ENCODE peak calls at places on chromosomes 6 and 20, in four cellular contexts. X, S, I and R are unnamed samples.
A peak's percentile ranks its signal among the peaks of the same experiment; 100 is the strongest.

GRCh38 chr6:155050311-155050710 is 55.2 kb downstream of the TIAM2 start:
- DNase-seq in X (no peak), S (peak; percentile 4), I (peak; percentile 27), R (no peak)

GRCh38 chr6:35906499-35906846 is 14.4 kb downstream of the SRPK1 start:
- DNase-seq in X (no peak), S (no peak), I (no peak), R (no peak)

GRCh38 chr6:1378224-1379025 is 11.0 kb upstream of the FOXF2 start:
- DNase-seq in X (no peak), S (no peak), I (no peak), R (no peak)

GRCh38 chr6:83231146-83231545 is 38.0 kb downstream of the RWDD2A start:
- DNase-seq in X (no peak), S (no peak), I (no peak), R (no peak)

GRCh38 chr6:21893778-21894177 is 300.2 kb downstream of the SOX4 start:
- DNase-seq in X (no peak), S (no peak), I (no peak), R (no peak)

GRCh38 chr6:86536121-86536520 is 401.2 kb upstream of the HTR1E start:
- DNase-seq in X (no peak), S (no peak), I (no peak), R (no peak)

GRCh38 chr6:13422601-13423247 is 64.7 kb downstream of the GFOD1 start:
- DNase-seq in X (no peak), S (no peak), I (no peak), R (peak; percentile 89)

GRCh38 chr6:150079604-150080003 is 10.7 kb upstream of the ULBP3 start:
- DNase-seq in X (no peak), S (no peak), I (no peak), R (no peak)

GRCh38 chr6:11609324-11610071 is 71.9 kb downstream of the TMEM170B start:
- DNase-seq in X (no peak), S (no peak), I (no peak), R (no peak)

GRCh38 chr6:138371720-138372119 is 6.0 kb upstream of the SMIM28 start:
- DNase-seq in X (no peak), S (no peak), I (no peak), R (no peak)

GRCh38 chr6:16832027-16832688 is 70.9 kb upstream of the ATXN1 start:
- DNase-seq in X (no peak), S (no peak), I (no peak), R (no peak)

GRCh38 chr20:24697411-24697810 is 228.0 kb downstream of the SYNDIG1 start:
- DNase-seq in X (no peak), S (peak; percentile 24), I (no peak), R (no peak)

GRCh38 chr6:50145125-50145524 is 95.4 kb upstream of the DEFB112 start:
- DNase-seq in X (peak; percentile 11), S (no peak), I (no peak), R (no peak)

GRCh38 chr6:107670792-107671199 is 153.3 kb downstream of the SCML4 start:
- DNase-seq in X (no peak), S (no peak), I (peak; percentile 66), R (no peak)

GRCh38 chr6:126657556-126658129 is 317.7 kb downstream of the CENPW start:
- DNase-seq in X (peak; percentile 20), S (no peak), I (no peak), R (peak; percentile 9)

GRCh38 chr6:115591973-115592486 is 468.7 kb downstream of the FRK start:
- DNase-seq in X (no peak), S (no peak), I (no peak), R (no peak)

GRCh38 chr6:37285861-37286311 is 27.9 kb upstream of the TMEM217 start:
- DNase-seq in X (no peak), S (no peak), I (no peak), R (no peak)

GRCh38 chr6:151209071-151209831 is 30.5 kb upstream of the AKAP12 start:
- DNase-seq in X (peak; percentile 24), S (no peak), I (no peak), R (no peak)

GRCh38 chr6:83273596-83273995 is 80.4 kb downstream of the RWDD2A start:
- DNase-seq in X (no peak), S (no peak), I (no peak), R (no peak)

GRCh38 chr6:17227403-17227802 is 53.8 kb upstream of the RBM24 start:
- DNase-seq in X (no peak), S (no peak), I (no peak), R (no peak)

GRCh38 chr6:100344761-100345160 is 120.0 kb downstream of the SIM1 start:
- DNase-seq in X (no peak), S (no peak), I (no peak), R (no peak)

GRCh38 chr6:6700421-6700820 is 111.9 kb downstream of the LY86 start:
- DNase-seq in X (no peak), S (no peak), I (no peak), R (no peak)

GRCh38 chr6:53673138-53673801 is 7.7 kb upstream of the KLHL31 start:
- DNase-seq in X (peak; percentile 71), S (no peak), I (no peak), R (no peak)

GRCh38 chr20:50041238-50041915 is 58.6 kb downstream of the SNAI1 start:
- DNase-seq in X (no peak), S (no peak), I (no peak), R (no peak)

GRCh38 chr6:71383891-71384489 is 95.4 kb downstream of the OGFRL1 start:
- DNase-seq in X (peak; percentile 15), S (no peak), I (no peak), R (no peak)

GRCh38 chr6:136228811-136229210 is 21.3 kb downstream of the MTFR2 start:
- DNase-seq in X (no peak), S (no peak), I (no peak), R (no peak)

GRCh38 chr20:54208492-54209044 is 681 bp downstream of the PFDN4 start:
- DNase-seq in X (peak; percentile 35), S (no peak), I (no peak), R (no peak)

GRCh38 chr6:112362827-112363565 is 15.9 kb downstream of the RFPL4B start:
- DNase-seq in X (no peak), S (no peak), I (no peak), R (no peak)

GRCh38 chr6:6494677-6495076 is 93.8 kb upstream of the LY86 start:
- DNase-seq in X (peak; percentile 23), S (peak; percentile 73), I (peak; percentile 45), R (peak; percentile 55)

GRCh38 chr6:150491131-150491795 is 108.4 kb upstream of the PLEKHG1 start:
- DNase-seq in X (no peak), S (no peak), I (peak; percentile 24), R (no peak)

GRCh38 chr6:92504509-92504908 is 914.9 kb downstream of the EPHA7 start:
- DNase-seq in X (no peak), S (no peak), I (no peak), R (no peak)

GRCh38 chr6:136550330-136551071 is at the start of gene MAP7:
- DNase-seq in X (no peak), S (peak; percentile 94), I (no peak), R (peak; percentile 42)

DNA sequence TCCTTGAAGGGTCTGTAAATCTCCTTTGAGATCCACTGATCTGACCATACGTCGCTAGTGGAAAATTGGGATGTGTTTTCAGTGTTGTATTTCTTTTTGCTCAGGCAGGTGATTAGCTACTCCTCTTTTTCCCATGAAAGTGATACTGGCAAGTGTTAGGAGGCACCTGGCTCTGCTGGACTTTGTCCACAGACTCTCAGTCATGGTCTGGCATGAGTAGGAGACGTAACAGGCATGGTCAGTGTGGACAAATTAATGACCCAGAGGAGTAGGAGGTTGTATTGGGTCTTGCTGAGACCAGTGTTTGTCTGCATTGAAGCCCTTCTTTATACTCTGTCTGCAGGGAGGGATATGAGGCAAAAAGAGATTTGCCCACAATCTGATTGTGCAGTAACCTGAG is 178.7 kb downstream of the DTNBP1 start:
- DNase-seq in X (no peak), S (no peak), I (no peak), R (no peak)
- TF ChIP-seq SUZ12 in X (no peak), S (no peak), I (no peak), R (no peak)

GRCh38 chr20:44616604-44616964 is 34.2 kb downstream of the PKIG start:
- DNase-seq in X (no peak), S (peak; percentile 59), I (no peak), R (no peak)

GRCh38 chr20:44615876-44616603 is 33.7 kb downstream of the PKIG start:
- DNase-seq in X (no peak), S (no peak), I (no peak), R (no peak)

GRCh38 chr20:44614525-44614924 is 32.1 kb downstream of the PKIG start:
- DNase-seq in X (no peak), S (no peak), I (no peak), R (no peak)

GRCh38 chr20:44613575-44613974 is 31.2 kb downstream of the PKIG start:
- DNase-seq in X (no peak), S (no peak), I (no peak), R (no peak)

DNA sequence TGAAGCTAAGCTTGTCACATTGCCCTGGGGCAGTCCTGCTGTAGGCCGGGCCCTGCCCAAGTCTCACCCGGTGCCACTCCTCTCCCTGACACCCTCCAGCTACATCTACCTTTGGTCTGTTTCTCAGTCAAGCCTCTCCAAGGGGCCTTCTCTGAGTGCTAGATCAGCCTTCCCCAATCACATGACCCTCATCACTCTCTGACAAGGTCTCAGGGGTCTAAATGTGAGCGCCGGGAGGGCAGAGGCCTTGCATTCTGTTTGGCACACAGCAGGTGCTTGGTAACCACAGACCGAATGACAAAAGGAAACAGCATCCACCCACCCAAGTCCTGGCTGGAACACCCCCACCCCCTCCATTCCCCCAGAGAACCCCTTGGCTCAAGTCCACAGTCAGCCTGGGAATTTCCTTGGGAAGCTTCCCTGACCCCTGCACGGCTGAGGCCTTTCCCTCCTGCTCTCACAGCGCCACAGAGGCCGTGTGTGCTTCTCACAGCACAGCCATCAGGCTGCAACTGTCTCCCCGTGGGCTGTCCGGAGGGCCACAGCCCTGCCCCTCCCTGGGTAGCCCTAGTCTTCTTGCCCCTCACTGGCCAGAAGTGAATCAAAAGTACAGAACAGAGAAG is 32.9 kb downstream of the PKIG start:
- DNase-seq in X (no peak), S (no peak), I (no peak), R (peak; percentile 40)
- TF ChIP-seq YY1 in X (no peak), S (no peak), I (no peak), R (no peak)

DNA sequence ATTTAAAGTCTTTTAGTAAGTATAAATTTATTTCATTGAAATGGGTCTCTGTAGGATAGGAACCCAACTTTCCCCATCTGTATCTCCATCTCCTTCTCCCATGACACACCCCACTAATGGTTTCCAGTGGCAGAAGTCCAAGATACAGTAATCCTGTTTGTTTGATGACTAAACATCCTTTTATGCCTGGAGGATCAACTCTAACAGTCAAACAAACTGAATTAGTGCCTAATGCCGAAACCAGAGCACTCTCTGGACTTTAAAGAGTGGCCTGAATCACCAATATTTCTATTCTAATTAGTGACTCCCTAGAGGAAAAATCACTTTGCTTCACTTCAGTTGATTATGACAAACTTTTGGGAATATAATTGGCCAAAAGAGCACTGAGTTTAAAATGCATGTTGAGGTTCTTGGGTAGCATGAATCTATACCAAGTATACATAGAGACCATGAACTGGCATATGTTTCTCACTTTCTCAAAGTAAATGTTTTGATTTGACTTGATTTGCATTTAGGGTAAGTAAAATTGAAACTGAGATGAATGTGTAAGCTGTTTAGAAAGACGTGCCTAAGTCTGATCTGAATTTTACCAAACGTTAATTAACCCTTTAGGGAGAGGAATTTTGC is 776.4 kb upstream of the NRSN1 start:
- DNase-seq in X (no peak), S (no peak), I (no peak), R (no peak)
- TF ChIP-seq ZNF274 in X (no peak), S (no peak), I (no peak), R (no peak)

DNA sequence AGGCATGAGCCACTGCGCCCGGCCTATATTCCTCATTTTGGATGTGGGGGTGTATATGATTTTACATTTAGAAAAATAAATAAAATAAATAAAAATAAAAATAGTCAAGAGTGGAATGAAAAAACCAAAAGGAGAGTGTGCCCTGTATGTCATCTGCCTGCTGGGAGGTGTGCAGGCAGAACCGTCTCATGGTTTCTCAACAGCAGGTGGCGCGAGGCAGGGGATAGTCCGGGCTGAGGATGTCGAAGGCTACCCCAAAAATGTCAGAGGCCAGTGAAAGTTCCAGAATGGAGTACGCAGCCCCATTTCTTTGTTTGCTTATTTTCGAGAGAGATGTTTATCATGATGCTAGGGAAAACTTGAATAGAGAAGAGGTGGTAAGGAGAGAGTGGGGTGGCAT is 16.4 kb upstream of the KIF16B start:
- DNase-seq in X (no peak), S (no peak), I (no peak), R (no peak)
- TF ChIP-seq SUZ12 in X (no peak), S (no peak), I (no peak), R (no peak)